ENCODE peak calls at places on chromosomes 13 and 19, in five cellular contexts. B, N, S, Y and K are unnamed samples.
A peak's percentile ranks its signal among the peaks of the same experiment; 100 is the strongest.

GRCh38 chr19:40274585-40275544 is 10.3 kb downstream of the AKT2 start:
- DNase-seq in B (no peak), N (peak; percentile 72), S (no peak), Y (no peak), K (no peak)

GRCh38 chr13:97179501-97179900 is 42.6 kb upstream of the MBNL2 start:
- DNase-seq in B (no peak), N (no peak), S (no peak), Y (no peak), K (no peak)

GRCh38 chr13:44211753-44212152 is 161.9 kb upstream of the SERP2 start:
- DNase-seq in B (no peak), N (no peak), S (no peak), Y (no peak), K (no peak)

GRCh38 chr13:108902557-108903155 is 273.2 kb downstream of the MYO16 start:
- DNase-seq in B (no peak), N (no peak), S (no peak), Y (no peak), K (no peak)

GRCh38 chr19:45782820-45783785 is 813 bp upstream of the DMPK start:
- DNase-seq in B (peak; percentile 46), N (no peak), S (no peak), Y (no peak), K (no peak)

GRCh38 chr19:18719541-18719940 is 36.1 kb downstream of the CRTC1 start:
- DNase-seq in B (no peak), N (no peak), S (no peak), Y (no peak), K (no peak)

GRCh38 chr19:4298772-4299550 is 3.2 kb downstream of the TMIGD2 start:
- DNase-seq in B (no peak), N (no peak), S (no peak), Y (no peak), K (no peak)

GRCh38 chr19:46610851-46611770 is 10.0 kb downstream of the CALM3 start:
- DNase-seq in B (no peak), N (peak; percentile 4), S (no peak), Y (no peak), K (no peak)

GRCh38 chr19:47047931-47048399 is 459 bp downstream of the TMEM160 start:
- DNase-seq in B (peak; percentile 64), N (peak; percentile 98), S (peak; percentile 93), Y (peak; percentile 52), K (peak; percentile 74)

GRCh38 chr13:40619479-40619814 is 47.0 kb downstream of the FOXO1 start:
- DNase-seq in B (no peak), N (no peak), S (peak; percentile 35), Y (no peak), K (no peak)